ENCODE peak calls at places on chromosomes 4 and X, in four cellular contexts. U is upper lobe of right lung; I is CD4-positive, alpha-beta memory T cell; E is MM.1S. Q is an unnamed sample.

GRCh38 chrX:68876731-68877130 is 47.9 kb downstream of the EFNB1 start:
- DNase-seq in U (no peak), I (no peak), E (no peak), Q (no peak)

GRCh38 chr4:150769845-150770244 is 187.9 kb downstream of the MAB21L2 start:
- DNase-seq in U (no peak), I (no peak), E (no peak), Q (no peak)

GRCh38 chr4:125283702-125284279 is 31.0 kb upstream of the FAT4 start:
- DNase-seq in U (no peak), I (no peak), E (peak; percentile 35), Q (no peak)

GRCh38 chr4:55411621-55412020 is 15.9 kb downstream of the TMEM165 start:
- DNase-seq in U (no peak), I (no peak), E (no peak), Q (no peak)

GRCh38 chr4:8391972-8392371 is 48.6 kb downstream of the ACOX3 start:
- DNase-seq in U (no peak), I (no peak), E (no peak), Q (no peak)

GRCh38 chr4:75736862-75737261 is 12.5 kb downstream of the USO1 start:
- DNase-seq in U (no peak), I (no peak), E (no peak), Q (no peak)

GRCh38 chr4:40231464-40231863 is 34.6 kb downstream of the RHOH start:
- DNase-seq in U (no peak), I (no peak), E (no peak), Q (no peak)

GRCh38 chr4:151043803-151044535 is 28.9 kb upstream of the LRBA start:
- DNase-seq in U (no peak), I (no peak), E (no peak), Q (no peak)

GRCh38 chr4:804804-805203 is 21.1 kb downstream of the CPLX1 start:
- DNase-seq in U (no peak), I (no peak), E (no peak), Q (no peak)

GRCh38 chr4:16122225-16122624 is 38.4 kb upstream of the PROM1 start:
- DNase-seq in U (no peak), I (no peak), E (no peak), Q (no peak)
- H3K27ac ChIP-seq in U (no peak overlapping the region), I (no peak overlapping the region), E (no peak overlapping the region), Q (no peak overlapping the region)

GRCh38 chr4:7049739-7050138 is 6.6 kb downstream of the TADA2B start:
- DNase-seq in U (no peak), I (no peak), E (no peak), Q (no peak)
- H3K4me1 ChIP-seq in U (peaks cover 42% of the 10 kb centered on the region), I (peaks cover 54% of the 10 kb centered on the region), E (no peaks in the 10 kb centered on the region), Q (peaks cover 43% of the 10 kb centered on the region)

DNA sequence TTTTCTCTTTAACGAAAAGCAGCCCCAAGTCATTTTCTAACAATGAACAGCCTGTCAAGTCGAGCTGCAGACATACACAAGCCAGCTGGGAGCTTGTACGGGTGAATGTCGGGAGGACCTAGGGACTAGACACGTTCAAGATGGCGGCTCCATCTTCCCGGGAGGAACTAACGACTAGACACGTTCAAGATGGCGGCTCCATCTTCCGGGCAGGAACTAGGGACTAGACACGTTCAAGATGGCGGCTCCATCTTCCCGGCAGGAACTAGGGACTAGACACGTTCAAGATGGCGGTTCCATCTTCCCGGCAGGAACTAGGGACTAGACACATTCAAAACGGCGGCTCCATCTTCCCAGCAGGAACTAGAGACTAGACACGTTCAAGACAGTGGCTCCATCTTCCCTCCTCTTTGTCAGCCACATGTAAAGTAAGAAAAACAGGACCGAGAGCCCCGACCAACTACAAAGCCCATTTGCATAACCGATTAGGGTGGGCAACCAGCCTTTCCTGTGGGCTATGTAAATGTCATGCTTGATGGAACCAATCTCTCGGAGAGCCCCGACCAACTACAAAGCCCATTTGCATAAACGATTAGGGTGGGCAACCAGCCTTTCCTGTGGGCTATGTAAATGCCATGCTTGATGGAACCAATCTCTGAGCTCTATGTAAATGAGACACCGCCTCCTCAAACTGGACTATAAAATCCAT is 175.5 kb downstream of the DHRSX start:
- DNase-seq in U (no peak), I (peak; percentile 52), E (no peak), Q (peak; percentile 12)
- H3K27ac ChIP-seq in U (no peak overlapping the region), I (no peak overlapping the region), E (no peak overlapping the region), Q (no peak overlapping the region)

DNA sequence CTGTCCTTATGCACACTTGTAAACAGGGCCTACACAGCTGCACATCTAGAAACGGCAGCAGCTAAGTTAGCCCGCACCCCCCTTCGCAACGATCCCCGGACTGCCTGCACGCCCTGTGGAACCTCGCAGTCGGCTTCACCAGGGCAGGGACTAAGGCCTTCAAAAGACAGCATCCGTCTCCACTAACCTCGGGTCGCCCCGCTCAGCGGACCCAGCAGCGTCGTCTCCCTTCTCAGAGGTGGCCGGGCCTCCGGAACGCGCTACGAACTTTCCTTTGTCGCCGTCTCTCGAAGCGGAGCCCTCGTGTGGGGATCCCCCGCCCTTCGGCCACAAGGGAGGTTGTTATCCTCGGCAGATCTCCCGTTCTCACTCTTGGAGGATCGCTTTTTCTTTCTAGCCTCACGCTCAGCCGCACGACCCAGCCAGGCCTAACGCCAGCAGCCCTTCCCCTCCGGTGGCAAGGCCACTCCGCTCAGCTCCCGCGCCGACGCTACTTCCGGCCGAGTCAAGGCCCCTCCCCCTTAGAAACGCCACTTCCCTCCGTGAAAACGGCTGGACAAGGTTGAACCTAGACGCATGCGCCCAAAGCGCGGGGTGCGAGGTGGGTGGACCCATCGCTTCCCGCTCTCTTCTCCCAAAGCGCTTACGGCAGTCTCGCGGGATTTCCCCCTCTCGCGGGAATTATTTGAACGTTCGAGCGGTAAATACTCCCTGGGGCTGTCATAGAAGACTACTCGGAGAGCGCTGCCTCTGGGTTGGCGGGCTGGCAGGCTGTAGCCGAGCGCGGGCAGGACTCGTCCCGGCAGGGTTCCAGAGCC is at the start of the genes DCAF16 and NCAPG:
- DNase-seq in U (peak; percentile 100), I (peak; percentile 98), E (peak; percentile 99), Q (peak; percentile 100)
- H3K4me1 ChIP-seq in U (peaks cover 43% of the 10 kb centered on the region), I (peaks cover 66% of the 10 kb centered on the region), E (peaks cover 32% of the 10 kb centered on the region), Q (peaks cover 45% of the 10 kb centered on the region)

GRCh38 chrX:46712733-46713132 is 46.2 kb downstream of the SLC9A7 start:
- DNase-seq in U (no peak), I (no peak), E (no peak), Q (no peak)

GRCh38 chrX:46710927-46711623 is 47.8 kb downstream of the SLC9A7 start:
- DNase-seq in U (no peak), I (no peak), E (no peak), Q (no peak)

GRCh38 chrX:46713672-46714487 is 45.0 kb downstream of the SLC9A7 start:
- DNase-seq in U (no peak), I (no peak), E (peak; percentile 7), Q (no peak)

GRCh38 chrX:46707274-46707965 is 51.5 kb downstream of the SLC9A7 start:
- DNase-seq in U (no peak), I (no peak), E (no peak), Q (no peak)

GRCh38 chrX:46710425-46710824 is 48.5 kb downstream of the SLC9A7 start:
- DNase-seq in U (no peak), I (no peak), E (no peak), Q (no peak)
- H3K27ac ChIP-seq in U (no peak overlapping the region), I (no peak overlapping the region), E (no peak overlapping the region), Q (no peak overlapping the region)

DNA sequence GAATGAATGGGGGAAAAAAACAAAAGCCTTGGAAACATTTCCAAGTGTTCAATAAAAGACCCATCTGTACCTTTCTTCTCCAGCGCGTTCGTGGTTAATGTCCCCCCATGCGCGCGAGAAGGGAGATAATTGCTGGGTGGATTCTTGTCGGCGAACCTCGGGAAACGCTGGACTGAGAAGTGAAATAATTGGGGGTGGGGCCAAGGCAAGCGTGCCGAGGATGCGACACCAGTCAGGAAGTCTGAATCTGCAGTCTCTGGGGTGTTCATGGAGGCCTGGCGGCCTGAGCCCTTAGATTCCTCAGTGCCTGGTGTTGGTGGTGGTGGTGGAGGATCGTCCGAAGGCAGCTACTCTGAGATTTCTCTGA is 5.3 kb upstream of the ARX start:
- DNase-seq in U (no peak), I (no peak), E (no peak), Q (no peak)
- H3K4me1 ChIP-seq in U (no peaks in the 10 kb centered on the region), I (peaks cover 31% of the 10 kb centered on the region), E (no peaks in the 10 kb centered on the region), Q (no peaks in the 10 kb centered on the region)

DNA sequence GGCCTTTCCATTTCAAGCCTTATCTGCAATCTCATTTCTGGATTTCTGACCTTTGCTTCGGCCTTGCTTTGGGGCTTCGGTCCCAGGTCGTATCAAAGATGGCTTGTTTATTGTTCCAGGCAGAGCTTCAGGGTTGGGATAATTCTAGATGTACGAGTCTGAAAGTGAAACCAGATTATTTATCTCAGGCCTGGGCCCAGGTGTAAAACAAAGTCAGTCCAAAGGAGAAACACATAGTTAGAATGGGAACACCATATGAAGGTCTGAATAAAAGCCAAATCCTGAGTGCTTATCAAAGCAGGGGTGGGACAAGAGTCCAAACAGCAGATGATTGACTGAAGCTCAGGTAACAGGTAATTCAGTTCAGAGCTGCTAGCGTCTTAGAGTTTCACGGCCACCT is 17.1 kb downstream of the PRIMPOL start:
- DNase-seq in U (no peak), I (no peak), E (peak; percentile 50), Q (no peak)
- H3K27ac ChIP-seq in U (no peak overlapping the region), I (no peak overlapping the region), E (peak overlapping the region; percentile 41), Q (no peak overlapping the region)

DNA sequence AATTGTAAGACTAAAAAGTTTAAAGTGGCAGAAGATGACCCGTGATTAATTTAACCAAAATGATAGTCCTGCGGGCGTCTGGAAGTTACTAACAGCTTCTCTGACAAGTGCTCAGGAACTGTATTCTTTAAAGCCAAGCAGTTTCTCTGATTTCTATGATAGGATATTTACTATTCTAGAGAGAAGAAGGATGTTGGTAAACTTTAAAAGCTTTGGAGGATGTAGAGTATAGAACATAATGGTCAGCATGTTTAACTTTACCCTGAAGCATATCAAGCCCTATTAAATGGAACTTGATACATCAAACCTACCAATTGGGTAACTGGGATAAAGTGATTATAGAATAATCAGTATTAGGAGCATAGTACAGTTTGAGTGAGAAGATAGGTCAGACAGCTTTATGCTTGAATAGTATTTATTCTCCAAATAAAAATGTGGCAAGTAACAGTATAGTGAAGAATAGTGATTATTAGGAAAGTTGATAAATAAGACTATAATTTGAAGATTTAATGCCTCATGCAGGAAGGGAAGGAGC is 1.8 kb downstream of the STIM2 start:
- DNase-seq in U (no peak), I (no peak), E (no peak), Q (no peak)
- H3K4me1 ChIP-seq in U (peaks cover 56% of the 10 kb centered on the region), I (peaks cover 75% of the 10 kb centered on the region), E (peaks cover 23% of the 10 kb centered on the region), Q (peaks cover 69% of the 10 kb centered on the region)

Q was measured in CD8-positive, alpha-beta memory T cell.